ENCODE peak calls at places on chromosome 14, in ten cellular contexts. M is HuH-7; G is mammary epithelial cell; B is body of pancreas; O is EL; P is EH; I is T-helper 17 cell; A is T-helper 2 cell; U is naive thymus-derived CD8-positive, alpha-beta T cell; J is NCI-H226. X is an unnamed sample.

GRCh38 chr14:79021756-79022155 is 851.6 kb downstream of the NRXN3 start:
- DNase-seq in G (no peak), B (no peak), O (no peak), A (no peak), I (no peak), P (no peak), M (no peak), J (no peak), U (no peak), X (no peak)

GRCh38 chr14:54691525-54692260 is 124.8 kb downstream of the SAMD4A start:
- DNase-seq in I (peak; percentile 33), U (peak; percentile 13), B (peak; percentile 86), P (peak; percentile 79), G (peak; percentile 64), A (no peak), J (peak; percentile 50), O (peak; percentile 77), M (peak; percentile 69), X (peak; percentile 32)

GRCh38 chr14:90580381-90581335 is 183.8 kb downstream of the CALM1 start:
- DNase-seq in B (no peak), G (no peak), U (no peak), J (no peak), P (no peak), I (no peak), A (no peak), M (no peak), O (no peak), X (no peak)

GRCh38 chr14:74457511-74457910 is 31.5 kb upstream of the SYNDIG1L start:
- DNase-seq in U (no peak), O (no peak), M (no peak), J (no peak), G (no peak), B (no peak), I (no peak), A (no peak), P (no peak), X (no peak)

GRCh38 chr14:75208843-75209242 is 32.4 kb upstream of the TMED10 start:
- DNase-seq in P (no peak), I (no peak), B (no peak), J (no peak), M (no peak), O (no peak), U (no peak), G (no peak), A (no peak), X (no peak)

GRCh38 chr14:28344381-28344780 is 422.2 kb upstream of the FOXG1 start:
- DNase-seq in U (no peak), I (no peak), B (no peak), G (peak; percentile 75), J (no peak), O (no peak), A (no peak), P (no peak), M (no peak), X (no peak)

GRCh38 chr14:55351111-55351510 is 60.5 kb downstream of the ATG14 start:
- DNase-seq in B (no peak), U (no peak), A (no peak), P (no peak), M (no peak), G (no peak), O (no peak), J (no peak), I (no peak), X (no peak)

GRCh38 chr14:73786632-73786941 is 65.0 kb upstream of the PTGR2 start:
- DNase-seq in M (no peak), G (peak; percentile 21), O (peak; percentile 45), U (no peak), P (peak; percentile 44), A (no peak), B (peak; percentile 64), I (no peak), J (no peak), X (no peak)

GRCh38 chr14:24274101-24274543 is 2.7 kb upstream of the RABGGTA start:
- DNase-seq in U (no peak), A (no peak), J (peak; percentile 98), G (peak; percentile 99), O (no peak), B (peak; percentile 80), M (no peak), P (no peak), I (no peak), X (peak; percentile 52)

GRCh38 chr14:34222122-34222521 is 239.9 kb downstream of the SPTSSA start:
- DNase-seq in M (no peak), P (no peak), U (no peak), O (no peak), I (no peak), A (no peak), B (no peak), G (no peak), J (no peak), X (no peak)

GRCh38 chr14:84483072-84483410 is 1046.9 kb upstream of the FLRT2 start:
- DNase-seq in I (no peak), P (no peak), M (no peak), B (no peak), G (no peak), A (no peak), O (no peak), U (no peak), J (no peak), X (no peak)

GRCh38 chr14:24296341-24297157 is 3.0 kb downstream of the DHRS1 start:
- DNase-seq in O (peak; percentile 95), I (peak; percentile 51), G (peak; percentile 90), P (peak; percentile 89), J (peak; percentile 67), U (peak; percentile 50), M (peak; percentile 77), B (peak; percentile 73), A (no peak), X (peak; percentile 75)

GRCh38 chr14:35492569-35493014 is 41.4 kb upstream of the INSM2 start:
- DNase-seq in I (no peak), U (no peak), M (no peak), J (no peak), O (no peak), A (no peak), B (no peak), P (no peak), G (no peak), X (no peak)

GRCh38 chr14:22622220-22622619 is 21.9 kb downstream of the OR6J1 start:
- DNase-seq in B (no peak), A (no peak), U (no peak), I (no peak), O (peak; percentile 59), J (no peak), M (no peak), P (peak; percentile 67), G (peak; percentile 39), X (no peak)

GRCh38 chr14:76056128-76056527 is 70.6 kb downstream of the IFT43 start:
- DNase-seq in P (peak; percentile 27), O (peak; percentile 6), I (no peak), U (no peak), B (no peak), J (no peak), M (peak; percentile 20), G (peak; percentile 0), A (no peak), X (no peak)

GRCh38 chr14:79961197-79961596 is 250.1 kb downstream of the DIO2 start:
- DNase-seq in M (no peak), A (no peak), U (no peak), G (no peak), I (no peak), P (no peak), O (no peak), J (no peak), B (no peak), X (no peak)

GRCh38 chr14:61127099-61127498 is 146.1 kb downstream of the SLC38A6 start:
- DNase-seq in J (no peak), P (no peak), G (no peak), A (no peak), I (no peak), M (no peak), B (no peak), O (no peak), U (no peak), X (no peak)

GRCh38 chr14:69133206-69134125 is 19.5 kb downstream of the DCAF5 start:
- DNase-seq in G (peak; percentile 66), I (no peak), J (peak; percentile 73), A (no peak), O (peak; percentile 73), U (no peak), B (peak; percentile 45), M (no peak), P (peak; percentile 80), X (no peak)

GRCh38 chr14:82806426-82806825 is 1272.8 kb upstream of the SEL1L start:
- DNase-seq in I (no peak), M (no peak), A (no peak), J (no peak), O (no peak), P (no peak), G (no peak), U (no peak), B (no peak), X (no peak)

GRCh38 chr14:35557221-35557747 is 23.3 kb downstream of the INSM2 start:
- DNase-seq in O (no peak), J (no peak), B (no peak), A (no peak), U (no peak), I (no peak), G (no peak), M (no peak), P (no peak), X (no peak)

GRCh38 chr14:106080922-106081321 is 554.5 kb downstream of the TMEM121 start:
- DNase-seq in U (no peak), P (no peak), A (no peak), I (no peak), B (no peak), M (no peak), O (no peak), G (no peak), J (no peak), X (no peak)

GRCh38 chr14:33914676-33915516 is 36.0 kb downstream of the EGLN3 start:
- DNase-seq in U (no peak), P (peak; percentile 61), B (no peak), I (no peak), A (no peak), G (peak; percentile 68), J (peak; percentile 90), O (peak; percentile 55), M (no peak), X (no peak)

GRCh38 chr14:68789798-68790655 is 2.8 kb downstream of the ZFP36L1 start:
- DNase-seq in M (no peak), P (peak; percentile 45), U (no peak), J (no peak), A (no peak), G (peak; percentile 37), I (no peak), B (peak; percentile 68), O (peak; percentile 49), X (no peak)

GRCh38 chr14:45198551-45198950 is 54.5 kb downstream of the MIS18BP1 start:
- DNase-seq in U (no peak), M (no peak), P (peak; percentile 10), B (no peak), G (peak; percentile 77), O (peak; percentile 68), A (no peak), I (no peak), J (no peak), X (no peak)

GRCh38 chr14:85402546-85403162 is 127.3 kb upstream of the FLRT2 start:
- DNase-seq in O (no peak), A (no peak), B (no peak), P (no peak), U (no peak), G (no peak), M (no peak), I (no peak), J (no peak), X (no peak)

GRCh38 chr14:55438066-55438683 is 2.2 kb downstream of the TBPL2 start:
- DNase-seq in U (no peak), O (peak; percentile 59), P (peak; percentile 62), G (peak; percentile 42), J (peak; percentile 34), A (no peak), I (no peak), M (peak; percentile 57), B (peak; percentile 36), X (no peak)

GRCh38 chr14:99118046-99118721 is 153.8 kb downstream of the BCL11B start:
- DNase-seq in P (no peak), B (no peak), J (no peak), U (no peak), M (no peak), O (no peak), G (no peak), I (no peak), A (no peak), X (no peak)

GRCh38 chr14:37320106-37320505 is 122.4 kb downstream of the MIPOL1 start:
- DNase-seq in M (no peak), J (no peak), U (no peak), A (no peak), B (no peak), I (no peak), G (no peak), O (no peak), P (no peak), X (no peak)